ENCODE peak calls at places on chromosomes 3 and 15, in ten cellular contexts. P, Z, K, S, X, W, L, H, M and N are unnamed samples.

GRCh38 chr3:86234516-86235254 is 756.3 kb downstream of the VGLL3 start:
- DNase-seq in H (no peak), L (no peak), M (no peak), W (no peak), K (no peak), Z (no peak), S (no peak), X (no peak), P (no peak), N (no peak)

GRCh38 chr15:68619303-68619698 is 40.5 kb downstream of the CORO2B start:
- DNase-seq in M (no peak), H (no peak), X (no peak), L (no peak), K (no peak), W (no peak), S (no peak), P (no peak), Z (no peak), N (no peak)

GRCh38 chr3:107757140-107757539 is 234.4 kb downstream of the BBX start:
- DNase-seq in H (no peak), W (no peak), K (no peak), X (no peak), P (no peak), M (no peak), S (no peak), Z (no peak), L (no peak), N (no peak)

GRCh38 chr3:104521606-104522336 is 844.9 kb upstream of the ALCAM start:
- DNase-seq in P (no peak), X (peak; percentile 79), K (no peak), S (peak; percentile 15), H (no peak), W (no peak), L (no peak), Z (no peak), M (no peak), N (no peak)

GRCh38 chr3:134693226-134693625 is 42.4 kb upstream of the KY start:
- DNase-seq in M (no peak), W (no peak), L (no peak), Z (no peak), P (no peak), S (no peak), X (no peak), K (no peak), H (no peak), N (no peak)

GRCh38 chr3:139477710-139478640 is 1.7 kb upstream of the RBP2 start:
- DNase-seq in H (no peak), S (no peak), P (no peak), Z (no peak), X (no peak), W (peak; percentile 56), L (no peak), M (no peak), K (no peak), N (no peak)

GRCh38 chr15:32933241-32933640 is 215.4 kb downstream of the GREM1 start:
- DNase-seq in S (no peak), M (no peak), X (no peak), P (no peak), L (no peak), Z (no peak), K (no peak), W (no peak), H (no peak), N (no peak)

GRCh38 chr3:112746675-112747276 is 99.9 kb downstream of the CD200R1L start:
- DNase-seq in X (no peak), H (no peak), M (no peak), L (no peak), S (peak; percentile 60), P (no peak), W (no peak), Z (no peak), K (no peak), N (peak; percentile 49)

GRCh38 chr3:136954246-136954645 is 3.5 kb upstream of the IL20RB start:
- DNase-seq in K (no peak), L (no peak), M (no peak), S (peak; percentile 38), W (no peak), P (no peak), Z (no peak), H (no peak), X (no peak), N (no peak)

GRCh38 chr3:122392868-122393844 is 9.2 kb downstream of the FAM162A start:
- DNase-seq in Z (no peak), M (peak; percentile 47), K (peak; percentile 9), H (no peak), P (no peak), S (peak; percentile 84), X (peak; percentile 70), W (no peak), L (no peak), N (no peak)

GRCh38 chr3:122572940-122573412 is 4.5 kb upstream of the PARP15 start:
- DNase-seq in Z (no peak), L (peak; percentile 40), S (peak; percentile 19), W (no peak), X (peak; percentile 77), P (no peak), H (peak; percentile 30), K (peak; percentile 74), M (peak; percentile 88), N (no peak)

GRCh38 chr3:142285057-142285666 is 59.8 kb upstream of the GK5 start:
- DNase-seq in K (no peak), Z (no peak), L (no peak), H (no peak), M (no peak), W (no peak), S (no peak), P (no peak), X (no peak), N (no peak)

GRCh38 chr3:54932606-54933005 is 4.7 kb upstream of the LRTM1 start:
- DNase-seq in K (no peak), S (no peak), X (no peak), P (no peak), Z (peak; percentile 36), H (peak; percentile 47), W (no peak), L (no peak), M (no peak), N (no peak)

GRCh38 chr3:179750720-179751328 is 98.0 kb downstream of the USP13 start:
- DNase-seq in Z (no peak), P (no peak), H (no peak), W (no peak), L (no peak), S (peak; percentile 64), K (no peak), X (peak; percentile 17), M (peak; percentile 17), N (peak; percentile 1)

GRCh38 chr3:111901617-111902016 is 42.6 kb downstream of the PHLDB2 start:
- DNase-seq in M (no peak), L (no peak), S (peak; percentile 37), X (no peak), P (no peak), K (no peak), H (no peak), W (no peak), Z (no peak), N (no peak)

DNA sequence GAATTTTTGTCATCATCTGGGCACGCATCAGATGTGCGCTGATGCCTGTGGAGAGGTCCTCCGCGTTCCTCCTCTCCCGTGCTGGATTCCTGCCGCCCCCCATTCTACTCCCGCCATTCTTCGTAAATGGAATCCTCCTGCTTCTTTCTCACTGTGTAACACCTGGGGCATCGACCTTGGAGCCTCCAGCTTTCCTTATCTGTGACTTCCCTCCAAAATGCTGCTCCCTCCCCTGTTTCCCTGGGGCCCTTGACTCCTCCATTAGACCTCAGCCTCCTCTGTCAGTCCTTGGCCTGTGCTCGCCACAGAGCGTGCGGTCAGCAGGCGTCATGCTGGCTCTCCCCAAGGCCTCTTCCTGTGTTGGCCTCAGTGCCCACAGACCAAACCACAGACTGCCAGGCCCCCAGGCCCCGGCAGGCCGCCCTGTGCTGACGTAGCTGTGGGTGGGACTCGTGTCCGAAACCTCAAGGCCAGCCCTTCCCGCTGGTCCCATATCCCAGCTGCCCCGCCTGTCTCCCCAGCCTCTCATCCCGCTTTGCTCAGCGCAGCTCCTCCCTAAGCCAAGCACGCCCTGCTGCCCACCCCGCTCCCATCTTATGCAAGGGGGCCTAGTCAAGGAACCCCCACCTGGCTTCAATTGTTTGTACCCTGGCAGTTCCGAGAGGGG is 17.7 kb downstream of the TNFAIP8L3 start:
- DNase-seq in X (no peak), P (no peak), K (peak; percentile 17), W (peak; percentile 41), H (no peak), Z (peak; percentile 52), M (no peak), S (no peak), L (no peak), N (no peak)
- H3K4me3 ChIP-seq in X (peak overlapping the region; percentile 3), P (no peak overlapping the region), K (no peak overlapping the region), W (peak overlapping the region; percentile 15), H (no peak overlapping the region), Z (peak overlapping the region; percentile 57), M (no peak overlapping the region), S (peak overlapping the region; percentile 65), L (no peak overlapping the region), N (peak overlapping the region; percentile 14)

DNA sequence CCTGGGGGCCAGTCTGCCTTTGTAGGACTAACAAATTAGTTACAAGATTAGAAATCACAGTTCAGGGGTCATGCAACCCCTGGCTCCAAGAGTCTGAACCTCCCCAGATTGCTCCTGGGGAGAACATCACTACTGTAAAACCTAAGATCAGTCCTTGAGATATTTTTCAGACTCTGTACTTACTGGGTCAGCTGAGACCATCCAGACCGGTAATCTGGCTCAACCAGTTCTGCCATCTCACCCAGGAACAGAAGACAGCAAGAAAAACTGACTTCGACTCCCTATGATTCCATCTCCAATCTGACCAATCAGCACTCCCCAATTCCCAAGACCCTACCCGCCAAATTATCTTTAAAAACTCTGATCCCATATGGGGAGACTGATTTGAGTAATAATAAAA is 47.5 kb downstream of the NMD3 start:
- DNase-seq in L (no peak), S (no peak), W (no peak), M (no peak), P (no peak), K (peak; percentile 19), X (no peak), H (no peak), Z (no peak), N (no peak)
- H3K4me3 ChIP-seq in L (no peak overlapping the region), S (no peak overlapping the region), W (no peak overlapping the region), M (no peak overlapping the region), P (no peak overlapping the region), K (no peak overlapping the region), X (no peak overlapping the region), H (no peak overlapping the region), Z (no peak overlapping the region), N (no peak overlapping the region)

GRCh38 chr15:66908503-66909095 is 156.8 kb upstream of the SMAD3 start:
- DNase-seq in Z (no peak), X (no peak), H (no peak), L (no peak), K (no peak), P (no peak), S (no peak), W (no peak), M (no peak), N (no peak)
- H3K4me3 ChIP-seq in Z (no peak overlapping the region), X (no peak overlapping the region), H (no peak overlapping the region), L (no peak overlapping the region), K (no peak overlapping the region), P (no peak overlapping the region), S (no peak overlapping the region), W (no peak overlapping the region), M (peak overlapping the region; percentile 53), N (no peak overlapping the region)

DNA sequence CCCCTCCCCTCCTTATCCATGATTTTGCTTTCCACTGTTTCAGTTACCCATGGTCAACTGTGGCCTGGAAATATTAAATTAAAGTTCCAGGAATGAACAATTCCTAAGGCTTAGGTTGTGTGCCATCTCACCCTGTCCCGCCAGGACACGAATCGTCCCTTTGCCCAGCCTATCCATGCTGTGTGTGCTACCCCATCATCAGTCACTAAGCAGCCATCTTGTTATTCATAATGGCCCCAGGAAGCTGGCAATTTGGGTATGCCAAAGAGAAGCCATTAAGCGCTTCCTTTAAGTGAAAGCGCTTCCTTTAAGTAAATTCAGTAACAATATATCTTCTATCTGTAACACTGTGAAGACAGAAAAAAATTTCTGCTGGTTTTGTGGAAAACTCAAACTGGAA is 49.2 kb upstream of the LDHAL6B start:
- DNase-seq in W (no peak), L (no peak), Z (no peak), P (no peak), X (no peak), M (no peak), K (no peak), S (no peak), H (no peak), N (no peak)
- H3K4me3 ChIP-seq in W (no peak overlapping the region), L (no peak overlapping the region), Z (no peak overlapping the region), P (no peak overlapping the region), X (no peak overlapping the region), M (no peak overlapping the region), K (no peak overlapping the region), S (no peak overlapping the region), H (no peak overlapping the region), N (no peak overlapping the region)